ENCODE peak calls at places on chromosomes 1 and 21, in five cellular contexts. One of them, this sample, is unnamed.

GRCh38 chr1:209594440-209594839 is 10.9 kb downstream of the CAMK1G start:
- DNase-seq in T-helper 1 cell: no peak
- DNase-seq in DMS79 treated with DMSO at 0.1 percent for 48 hours: no peak
- DNase-seq in globus pallidus: no peak
- DNase-seq in HCEC 1CT: no peak
- DNase-seq in this sample: no peak

GRCh38 chr1:230797376-230798186 is 50.4 kb downstream of the CAPN9 start:
- DNase-seq in HCEC 1CT: peak
- DNase-seq in T-helper 1 cell: no peak
- DNase-seq in globus pallidus: peak
- DNase-seq in DMS79 treated with DMSO at 0.1 percent for 48 hours: peak
- DNase-seq in this sample: no peak

GRCh38 chr1:172451002-172451443 is 7.2 kb upstream of the PIGC start:
- DNase-seq in DMS79 treated with DMSO at 0.1 percent for 48 hours: no peak
- DNase-seq in globus pallidus: no peak
- DNase-seq in HCEC 1CT: no peak
- DNase-seq in T-helper 1 cell: no peak
- DNase-seq in this sample: no peak

GRCh38 chr1:204170494-204171155 is 4.5 kb upstream of the REN start:
- DNase-seq in DMS79 treated with DMSO at 0.1 percent for 48 hours: no peak
- DNase-seq in T-helper 1 cell: no peak
- DNase-seq in HCEC 1CT: no peak
- DNase-seq in globus pallidus: no peak
- DNase-seq in this sample: no peak

GRCh38 chr1:224859651-224860050 is 69.8 kb upstream of the DNAH14 start:
- DNase-seq in T-helper 1 cell: no peak
- DNase-seq in DMS79 treated with DMSO at 0.1 percent for 48 hours: no peak
- DNase-seq in globus pallidus: no peak
- DNase-seq in HCEC 1CT: no peak
- DNase-seq in this sample: no peak

GRCh38 chr1:7956218-7957032 is 5.1 kb upstream of the PARK7 start:
- DNase-seq in globus pallidus: no peak
- DNase-seq in DMS79 treated with DMSO at 0.1 percent for 48 hours: no peak
- DNase-seq in T-helper 1 cell: no peak
- DNase-seq in HCEC 1CT: peak
- DNase-seq in this sample: no peak

GRCh38 chr1:90821793-90822359 is 104.8 kb upstream of the BARHL2 start:
- DNase-seq in T-helper 1 cell: no peak
- DNase-seq in DMS79 treated with DMSO at 0.1 percent for 48 hours: no peak
- DNase-seq in HCEC 1CT: no peak
- DNase-seq in globus pallidus: no peak
- DNase-seq in this sample: no peak

GRCh38 chr1:230906226-230906625 is 37.9 kb upstream of the C1orf198 start:
- DNase-seq in globus pallidus: peak
- DNase-seq in T-helper 1 cell: no peak
- DNase-seq in HCEC 1CT: no peak
- DNase-seq in DMS79 treated with DMSO at 0.1 percent for 48 hours: no peak
- DNase-seq in this sample: no peak

GRCh38 chr1:209248649-209249279 is 334.8 kb upstream of the CAMK1G start:
- DNase-seq in HCEC 1CT: peak
- DNase-seq in globus pallidus: peak
- DNase-seq in T-helper 1 cell: no peak
- DNase-seq in DMS79 treated with DMSO at 0.1 percent for 48 hours: peak
- DNase-seq in this sample: no peak

GRCh38 chr1:101044749-101045148 is 19.2 kb upstream of the DPH5 start:
- DNase-seq in globus pallidus: no peak
- DNase-seq in DMS79 treated with DMSO at 0.1 percent for 48 hours: no peak
- DNase-seq in HCEC 1CT: no peak
- DNase-seq in T-helper 1 cell: no peak
- DNase-seq in this sample: no peak

GRCh38 chr1:77925536-77925935 is 37.1 kb downstream of the NEXN start:
- DNase-seq in T-helper 1 cell: no peak
- DNase-seq in globus pallidus: no peak
- DNase-seq in DMS79 treated with DMSO at 0.1 percent for 48 hours: no peak
- DNase-seq in HCEC 1CT: no peak
- DNase-seq in this sample: no peak

GRCh38 chr1:49111931-49112330 is 335.2 kb upstream of the BEND5 start:
- DNase-seq in globus pallidus: no peak
- DNase-seq in HCEC 1CT: no peak
- DNase-seq in DMS79 treated with DMSO at 0.1 percent for 48 hours: no peak
- DNase-seq in T-helper 1 cell: no peak
- DNase-seq in this sample: no peak

GRCh38 chr1:36339615-36340014 is 16.2 kb upstream of the EVA1B start:
- DNase-seq in HCEC 1CT: no peak
- DNase-seq in T-helper 1 cell: no peak
- DNase-seq in DMS79 treated with DMSO at 0.1 percent for 48 hours: no peak
- DNase-seq in globus pallidus: no peak
- DNase-seq in this sample: no peak

GRCh38 chr1:2155147-2155598 is 39.4 kb downstream of the FAAP20 start:
- DNase-seq in globus pallidus: no peak
- DNase-seq in DMS79 treated with DMSO at 0.1 percent for 48 hours: no peak
- DNase-seq in HCEC 1CT: no peak
- DNase-seq in T-helper 1 cell: no peak
- DNase-seq in this sample: no peak

GRCh38 chr1:30487042-30487441 is 236.3 kb downstream of the MATN1 start:
- DNase-seq in HCEC 1CT: no peak
- DNase-seq in globus pallidus: no peak
- DNase-seq in T-helper 1 cell: no peak
- DNase-seq in DMS79 treated with DMSO at 0.1 percent for 48 hours: no peak
- DNase-seq in this sample: no peak

GRCh38 chr1:170318736-170319135 is 173.0 kb downstream of the NTMT2 start:
- DNase-seq in DMS79 treated with DMSO at 0.1 percent for 48 hours: no peak
- DNase-seq in T-helper 1 cell: no peak
- DNase-seq in HCEC 1CT: no peak
- DNase-seq in globus pallidus: no peak
- DNase-seq in this sample: no peak

GRCh38 chr1:180912801-180913616 is at the start of gene KIAA1614:
- DNase-seq in globus pallidus: peak
- DNase-seq in DMS79 treated with DMSO at 0.1 percent for 48 hours: no peak
- DNase-seq in HCEC 1CT: peak
- DNase-seq in T-helper 1 cell: no peak
- DNase-seq in this sample: no peak

GRCh38 chr1:212950243-212951057 is at the start of gene VASH2:
- DNase-seq in HCEC 1CT: peak
- DNase-seq in T-helper 1 cell: peak
- DNase-seq in DMS79 treated with DMSO at 0.1 percent for 48 hours: peak
- DNase-seq in globus pallidus: peak
- DNase-seq in this sample: peak

GRCh38 chr21:33332143-33332542 is 7.4 kb downstream of the IFNAR1 start:
- DNase-seq in globus pallidus: no peak
- DNase-seq in T-helper 1 cell: no peak
- DNase-seq in DMS79 treated with DMSO at 0.1 percent for 48 hours: no peak
- DNase-seq in HCEC 1CT: no peak
- DNase-seq in this sample: no peak

GRCh38 chr1:215482079-215482478 is 85.0 kb upstream of the KCTD3 start:
- DNase-seq in HCEC 1CT: no peak
- DNase-seq in globus pallidus: no peak
- DNase-seq in DMS79 treated with DMSO at 0.1 percent for 48 hours: no peak
- DNase-seq in T-helper 1 cell: no peak
- DNase-seq in this sample: no peak

GRCh38 chr1:53371121-53371666 is 43.3 kb upstream of the LRP8 start:
- DNase-seq in T-helper 1 cell: no peak
- DNase-seq in HCEC 1CT: no peak
- DNase-seq in DMS79 treated with DMSO at 0.1 percent for 48 hours: no peak
- DNase-seq in globus pallidus: no peak
- DNase-seq in this sample: no peak

GRCh38 chr1:44803312-44804095 is 3.3 kb downstream of the PLK3 start:
- DNase-seq in DMS79 treated with DMSO at 0.1 percent for 48 hours: no peak
- DNase-seq in T-helper 1 cell: no peak
- DNase-seq in HCEC 1CT: no peak
- DNase-seq in globus pallidus: no peak
- DNase-seq in this sample: no peak

GRCh38 chr21:37367758-37368535 is 1.4 kb downstream of the DYRK1A start:
- DNase-seq in globus pallidus: no peak
- DNase-seq in HCEC 1CT: peak
- DNase-seq in T-helper 1 cell: peak
- DNase-seq in DMS79 treated with DMSO at 0.1 percent for 48 hours: no peak
- DNase-seq in this sample: peak

GRCh38 chr1:175317795-175318194 is 125.2 kb upstream of the KIAA0040 start:
- DNase-seq in globus pallidus: peak
- DNase-seq in T-helper 1 cell: no peak
- DNase-seq in DMS79 treated with DMSO at 0.1 percent for 48 hours: no peak
- DNase-seq in HCEC 1CT: no peak
- DNase-seq in this sample: no peak

GRCh38 chr1:221562542-221563475 is 179.1 kb downstream of the DUSP10 start:
- DNase-seq in T-helper 1 cell: no peak
- DNase-seq in globus pallidus: no peak
- DNase-seq in DMS79 treated with DMSO at 0.1 percent for 48 hours: no peak
- DNase-seq in HCEC 1CT: no peak
- DNase-seq in this sample: no peak

GRCh38 chr1:25829046-25829445 is 9.3 kb downstream of the MTFR1L start:
- DNase-seq in HCEC 1CT: no peak
- DNase-seq in globus pallidus: no peak
- DNase-seq in T-helper 1 cell: no peak
- DNase-seq in DMS79 treated with DMSO at 0.1 percent for 48 hours: no peak
- DNase-seq in this sample: no peak

GRCh38 chr1:175919001-175919400 is 175.6 kb upstream of the TNR start:
- DNase-seq in DMS79 treated with DMSO at 0.1 percent for 48 hours: no peak
- DNase-seq in globus pallidus: no peak
- DNase-seq in HCEC 1CT: no peak
- DNase-seq in T-helper 1 cell: no peak
- DNase-seq in this sample: no peak

GRCh38 chr1:172393354-172393753 is 27.1 kb upstream of the C1orf105 start:
- DNase-seq in globus pallidus: peak
- DNase-seq in HCEC 1CT: no peak
- DNase-seq in T-helper 1 cell: no peak
- DNase-seq in DMS79 treated with DMSO at 0.1 percent for 48 hours: no peak
- DNase-seq in this sample: no peak

GRCh38 chr1:43565600-43566360 is 35.1 kb downstream of the PTPRF start:
- DNase-seq in globus pallidus: no peak
- DNase-seq in DMS79 treated with DMSO at 0.1 percent for 48 hours: peak
- DNase-seq in HCEC 1CT: peak
- DNase-seq in T-helper 1 cell: no peak
- DNase-seq in this sample: no peak

GRCh38 chr1:146021622-146022402 is at the start of gene HJV:
- DNase-seq in HCEC 1CT: no peak
- DNase-seq in globus pallidus: no peak
- DNase-seq in T-helper 1 cell: no peak
- DNase-seq in DMS79 treated with DMSO at 0.1 percent for 48 hours: no peak
- DNase-seq in this sample: no peak

GRCh38 chr1:832136-832535 is 91.6 kb upstream of the SAMD11 start:
- DNase-seq in DMS79 treated with DMSO at 0.1 percent for 48 hours: peak
- DNase-seq in HCEC 1CT: no peak
- DNase-seq in T-helper 1 cell: no peak
- DNase-seq in globus pallidus: no peak
- DNase-seq in this sample: no peak

GRCh38 chr1:25896266-25896665 is 10.0 kb downstream of the STMN1 start:
- DNase-seq in T-helper 1 cell: no peak
- DNase-seq in DMS79 treated with DMSO at 0.1 percent for 48 hours: no peak
- DNase-seq in HCEC 1CT: peak
- DNase-seq in globus pallidus: peak
- DNase-seq in this sample: no peak

GRCh38 chr1:65949933-65950332 is 157.2 kb downstream of the PDE4B start:
- DNase-seq in globus pallidus: no peak
- DNase-seq in T-helper 1 cell: no peak
- DNase-seq in HCEC 1CT: no peak
- DNase-seq in DMS79 treated with DMSO at 0.1 percent for 48 hours: no peak
- DNase-seq in this sample: no peak

GRCh38 chr1:78699813-78700212 is 50.2 kb downstream of the IFI44 start:
- DNase-seq in DMS79 treated with DMSO at 0.1 percent for 48 hours: no peak
- DNase-seq in T-helper 1 cell: no peak
- DNase-seq in HCEC 1CT: no peak
- DNase-seq in globus pallidus: no peak
- DNase-seq in this sample: no peak

GRCh38 chr21:45377866-45378257 is 27.1 kb upstream of the COL18A1 start:
- DNase-seq in T-helper 1 cell: no peak
- DNase-seq in DMS79 treated with DMSO at 0.1 percent for 48 hours: no peak
- DNase-seq in globus pallidus: no peak
- DNase-seq in HCEC 1CT: no peak
- DNase-seq in this sample: no peak

This sample was measured in T-helper 22 cell.